ENCODE peak calls at places on chromosomes 12 and 14, in ten cellular contexts. Y is fibroblast of lung; N is skeletal muscle cell; D is testis; K is NB4; H is aorta; Q is cardiac fibroblast; T is mammary epithelial cell; V is uterus; W is naive thymus-derived CD4-positive, alpha-beta T cell. P is an unnamed sample.

GRCh38 chr12:114425031-114425626 is 19.2 kb upstream of the TBX5 start:
- DNase-seq in Y (no peak), N (no peak), D (no peak), K (no peak), H (no peak), Q (peak; percentile 69), T (no peak), V (no peak), W (no peak), P (no peak)

GRCh38 chr12:68673788-68674187 is 13.0 kb upstream of the NUP107 start:
- DNase-seq in Y (no peak), N (no peak), D (no peak), K (no peak), H (no peak), Q (no peak), T (no peak), V (no peak), W (no peak), P (no peak)

GRCh38 chr12:92987362-92987761 is 58.3 kb upstream of the EEA1 start:
- DNase-seq in Y (peak; percentile 62), N (peak; percentile 48), D (peak; percentile 25), K (peak; percentile 82), H (no peak), Q (peak; percentile 94), T (peak; percentile 58), V (peak; percentile 39), W (no peak), P (no peak)

GRCh38 chr14:89067293-89067972 is 243.0 kb downstream of the TTC8 start:
- DNase-seq in Y (no peak), N (no peak), D (no peak), K (no peak), H (no peak), Q (no peak), T (no peak), V (no peak), W (no peak), P (no peak)

GRCh38 chr14:46352876-46353275 is 298.7 kb downstream of the RPL10L start:
- DNase-seq in Y (no peak), N (no peak), D (no peak), K (no peak), H (no peak), Q (no peak), T (no peak), V (no peak), W (no peak), P (no peak)

GRCh38 chr12:95582230-95583058 is 31.2 kb upstream of the USP44 start:
- DNase-seq in Y (peak; percentile 29), N (no peak), D (no peak), K (peak; percentile 27), H (no peak), Q (peak; percentile 65), T (peak; percentile 23), V (no peak), W (no peak), P (no peak)

GRCh38 chr12:121005346-121005815 is 10.9 kb downstream of the C12orf43 start:
- DNase-seq in Y (peak; percentile 21), N (no peak), D (peak; percentile 62), K (peak; percentile 78), H (peak; percentile 59), Q (peak; percentile 54), T (peak; percentile 32), V (no peak), W (peak; percentile 49), P (no peak)

GRCh38 chr12:101592931-101593330 is 1.8 kb upstream of the MYBPC1 start:
- DNase-seq in Y (peak; percentile 31), N (peak; percentile 17), D (no peak), K (no peak), H (no peak), Q (no peak), T (no peak), V (no peak), W (no peak), P (no peak)

GRCh38 chr12:62328296-62328921 is 68.2 kb downstream of the USP15 start:
- DNase-seq in Y (no peak), N (no peak), D (no peak), K (peak; percentile 22), H (no peak), Q (no peak), T (no peak), V (no peak), W (no peak), P (no peak)

GRCh38 chr14:78950654-78951053 is 780.5 kb downstream of the NRXN3 start:
- DNase-seq in Y (peak; percentile 87), N (peak; percentile 17), D (no peak), K (no peak), H (no peak), Q (peak; percentile 39), T (no peak), V (no peak), W (no peak), P (no peak)

GRCh38 chr12:109115758-109116610 is at the start of gene ACACB:
- DNase-seq in Y (no peak), N (no peak), D (peak; percentile 86), K (peak; percentile 92), H (no peak), Q (peak; percentile 30), T (no peak), V (peak; percentile 67), W (no peak), P (peak; percentile 80)

GRCh38 chr14:97280526-97280925 is 483.3 kb downstream of the VRK1 start:
- DNase-seq in Y (peak; percentile 80), N (no peak), D (no peak), K (no peak), H (no peak), Q (no peak), T (no peak), V (no peak), W (no peak), P (no peak)

GRCh38 chr14:61347771-61348443 is 26.5 kb downstream of the PRKCH start:
- DNase-seq in Y (no peak), N (no peak), D (no peak), K (no peak), H (no peak), Q (no peak), T (no peak), V (no peak), W (peak; percentile 34), P (no peak)

GRCh38 chr14:106372870-106373657 is 846.7 kb downstream of the TMEM121 start:
- DNase-seq in Y (no peak), N (no peak), D (peak; percentile 87), K (peak; percentile 64), H (peak; percentile 74), Q (no peak), T (no peak), V (no peak), W (peak; percentile 78), P (peak; percentile 21)

GRCh38 chr12:85310456-85311076 is 30.5 kb downstream of the ALX1 start:
- DNase-seq in Y (peak; percentile 1), N (no peak), D (no peak), K (peak; percentile 16), H (no peak), Q (peak; percentile 35), T (no peak), V (no peak), W (no peak), P (no peak)

GRCh38 chr14:101578489-101578888 is 17.2 kb downstream of the DIO3 start:
- DNase-seq in Y (no peak), N (no peak), D (no peak), K (no peak), H (no peak), Q (no peak), T (no peak), V (no peak), W (no peak), P (no peak)

DNA sequence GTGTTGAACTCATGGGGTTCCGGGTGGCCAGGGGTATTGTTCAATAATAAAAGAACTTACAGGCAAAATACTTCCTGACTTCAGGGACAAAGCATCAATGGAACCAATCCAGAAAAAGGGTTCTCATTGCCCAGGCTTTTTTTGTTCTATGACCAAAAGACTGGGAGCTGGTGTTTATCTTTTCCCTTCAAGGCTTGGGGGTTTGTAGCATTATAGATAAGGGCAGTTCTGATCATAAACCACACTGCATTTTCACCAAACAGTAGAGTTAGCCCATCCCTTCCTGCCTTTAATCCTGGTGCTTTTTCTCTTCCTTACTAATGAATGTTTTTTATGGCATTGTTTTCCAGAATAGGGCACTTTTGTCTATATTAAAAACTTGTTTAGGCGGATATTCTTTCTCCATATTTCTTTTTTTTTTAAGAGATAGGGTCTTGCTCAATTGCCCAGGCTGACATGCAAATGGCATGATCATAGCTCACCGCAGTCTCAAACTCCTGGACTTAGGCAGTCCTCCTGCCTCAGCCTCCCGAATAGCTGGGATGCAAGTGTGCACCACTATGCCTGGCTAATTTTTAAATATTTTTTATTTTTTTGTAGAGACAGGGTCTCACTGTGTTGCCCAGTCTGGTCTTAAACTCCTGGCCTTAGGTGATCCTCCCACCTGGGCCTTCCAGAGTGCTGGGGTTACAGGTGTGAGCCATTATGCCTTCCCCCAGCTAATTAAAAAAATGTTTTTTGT is 9.7 kb downstream of the FUT8 start:
- DNase-seq in Y (peak; percentile 52), N (no peak), D (no peak), K (no peak), H (no peak), Q (no peak), T (no peak), V (no peak), W (no peak), P (no peak)
- H3K4me3 ChIP-seq in Y (no peak overlapping the region), N (no peak overlapping the region), D (no peak overlapping the region), K (no peak overlapping the region), H (no peak overlapping the region), Q (no peak overlapping the region), T (no peak overlapping the region), V (no peak overlapping the region), W (no peak overlapping the region), P (no peak overlapping the region)

GRCh38 chr12:27449011-27449410 is 2.5 kb downstream of the SMCO2 start:
- DNase-seq in Y (no peak), N (no peak), D (no peak), K (no peak), H (no peak), Q (no peak), T (no peak), V (no peak), W (no peak), P (no peak)
- H3K4me3 ChIP-seq in Y (no peak overlapping the region), N (no peak overlapping the region), D (no peak overlapping the region), K (no peak overlapping the region), H (no peak overlapping the region), Q (no peak overlapping the region), T (no peak overlapping the region), V (no peak overlapping the region), W (no peak overlapping the region), P (no peak overlapping the region)

DNA sequence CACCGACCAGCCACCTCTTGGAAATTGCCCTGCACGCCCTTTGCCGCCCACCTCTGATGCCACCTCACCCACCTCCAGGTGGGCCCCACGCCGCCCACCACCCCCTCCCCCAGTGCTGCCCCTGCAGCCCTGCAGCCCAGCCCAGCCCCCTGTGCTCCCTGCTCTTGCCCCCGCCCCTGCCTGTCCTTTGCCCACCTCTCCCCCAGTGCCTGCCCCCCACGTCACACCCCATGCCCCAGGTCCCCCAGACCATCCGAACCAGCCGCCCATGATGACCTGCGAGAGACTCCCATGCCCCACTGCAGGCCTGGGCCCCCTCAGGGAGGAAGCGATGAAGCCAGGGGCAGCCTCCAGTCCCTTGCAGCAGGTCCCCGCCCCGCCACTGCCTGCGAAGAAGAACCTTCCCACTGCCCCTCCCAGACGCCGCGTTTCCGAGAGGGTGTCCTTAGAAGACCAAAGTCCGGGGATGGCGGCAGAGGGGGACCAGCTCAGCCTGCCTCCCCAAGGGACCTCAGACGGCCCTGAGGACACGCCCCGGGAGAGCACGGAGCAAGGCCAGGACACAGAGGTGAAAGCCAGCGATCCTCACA is 96.5 kb downstream of the LGMN start:
- DNase-seq in Y (no peak), N (no peak), D (peak; percentile 73), K (peak; percentile 76), H (peak; percentile 81), Q (no peak), T (no peak), V (no peak), W (peak; percentile 58), P (peak; percentile 64)
- H3K4me3 ChIP-seq in Y (no peak overlapping the region), N (no peak overlapping the region), D (peak overlapping the region; percentile 45), K (peak overlapping the region; percentile 49), H (no peak overlapping the region), Q (no peak overlapping the region), T (no peak overlapping the region), V (no peak overlapping the region), W (peak overlapping the region; percentile 82), P (peak overlapping the region; percentile 45)

GRCh38 chr12:107903377-107904061 is 129.0 kb downstream of the ASCL4 start:
- DNase-seq in Y (peak; percentile 19), N (no peak), D (peak; percentile 93), K (peak; percentile 85), H (peak; percentile 78), Q (no peak), T (peak; percentile 23), V (no peak), W (peak; percentile 77), P (peak; percentile 60)
- H3K4me3 ChIP-seq in Y (peak overlapping the region; percentile 12), N (peak overlapping the region; percentile 36), D (peak overlapping the region; percentile 53), K (peak overlapping the region; percentile 57), H (no peak overlapping the region), Q (no peak overlapping the region), T (peak overlapping the region; percentile 29), V (no peak overlapping the region), W (no peak overlapping the region), P (peak overlapping the region; percentile 55)